ENCODE peak calls at places on chromosomes 1 and 21, in four cellular contexts. One of them, this sample, is unnamed.

GRCh38 chr21:42663860-42664535 is 10.6 kb downstream of the PDE9A start:
- DNase-seq in CD4-positive, CD25-positive, alpha-beta regulatory T cell: no peak
- DNase-seq in M059J: no peak
- DNase-seq in astrocyte of the cerebellum: no peak
- DNase-seq in this sample: no peak

GRCh38 chr1:172766462-172766861 is 107.6 kb downstream of the FASLG start:
- DNase-seq in CD4-positive, CD25-positive, alpha-beta regulatory T cell: no peak
- DNase-seq in M059J: no peak
- DNase-seq in astrocyte of the cerebellum: no peak
- DNase-seq in this sample: no peak

GRCh38 chr1:12201343-12202189 is 28.3 kb upstream of the VPS13D start:
- DNase-seq in CD4-positive, CD25-positive, alpha-beta regulatory T cell: peak; percentile 20
- DNase-seq in M059J: no peak
- DNase-seq in astrocyte of the cerebellum: no peak
- DNase-seq in this sample: no peak

GRCh38 chr1:155013632-155014031 is 11.0 kb downstream of the ZBTB7B start:
- DNase-seq in CD4-positive, CD25-positive, alpha-beta regulatory T cell: peak; percentile 74
- DNase-seq in M059J: no peak
- DNase-seq in astrocyte of the cerebellum: no peak
- DNase-seq in this sample: no peak

GRCh38 chr21:16572032-16572431 is 842.2 kb downstream of the USP25 start:
- DNase-seq in CD4-positive, CD25-positive, alpha-beta regulatory T cell: no peak
- DNase-seq in M059J: peak; percentile 66
- DNase-seq in astrocyte of the cerebellum: no peak
- DNase-seq in this sample: no peak

GRCh38 chr1:218481116-218481775 is 136.1 kb downstream of the TGFB2 start:
- DNase-seq in CD4-positive, CD25-positive, alpha-beta regulatory T cell: no peak
- DNase-seq in M059J: peak; percentile 79
- DNase-seq in astrocyte of the cerebellum: no peak
- DNase-seq in this sample: no peak

GRCh38 chr1:182709855-182710254 is 25.5 kb upstream of the RGS8 start:
- DNase-seq in CD4-positive, CD25-positive, alpha-beta regulatory T cell: no peak
- DNase-seq in M059J: no peak
- DNase-seq in astrocyte of the cerebellum: no peak
- DNase-seq in this sample: no peak

GRCh38 chr1:108877858-108878257 is 1.1 kb downstream of the GPSM2 start:
- DNase-seq in CD4-positive, CD25-positive, alpha-beta regulatory T cell: no peak
- DNase-seq in M059J: peak; percentile 45
- DNase-seq in astrocyte of the cerebellum: no peak
- DNase-seq in this sample: no peak

GRCh38 chr1:36523850-36524249 is 41.1 kb upstream of the CSF3R start:
- DNase-seq in CD4-positive, CD25-positive, alpha-beta regulatory T cell: peak; percentile 59
- DNase-seq in M059J: no peak
- DNase-seq in astrocyte of the cerebellum: no peak
- DNase-seq in this sample: no peak

GRCh38 chr1:58780586-58781452 is 3.0 kb downstream of the JUN start:
- DNase-seq in CD4-positive, CD25-positive, alpha-beta regulatory T cell: no peak
- DNase-seq in M059J: peak; percentile 62
- DNase-seq in astrocyte of the cerebellum: no peak
- DNase-seq in this sample: no peak

GRCh38 chr1:22428672-22429071 is 23.0 kb upstream of the ZBTB40 start:
- DNase-seq in CD4-positive, CD25-positive, alpha-beta regulatory T cell: peak; percentile 58
- DNase-seq in M059J: peak; percentile 26
- DNase-seq in astrocyte of the cerebellum: no peak
- DNase-seq in this sample: peak; percentile 5

GRCh38 chr1:8024329-8024728 is 1.8 kb downstream of the ERRFI1 start:
- DNase-seq in CD4-positive, CD25-positive, alpha-beta regulatory T cell: no peak
- DNase-seq in M059J: no peak
- DNase-seq in astrocyte of the cerebellum: no peak
- DNase-seq in this sample: no peak

GRCh38 chr1:171160611-171161354 is 24.3 kb upstream of the FMO2 start:
- DNase-seq in CD4-positive, CD25-positive, alpha-beta regulatory T cell: no peak
- DNase-seq in M059J: no peak
- DNase-seq in astrocyte of the cerebellum: no peak
- DNase-seq in this sample: no peak

GRCh38 chr1:154348429-154349076 is 23.2 kb downstream of the ATP8B2 start:
- DNase-seq in CD4-positive, CD25-positive, alpha-beta regulatory T cell: no peak
- DNase-seq in M059J: no peak
- DNase-seq in astrocyte of the cerebellum: no peak
- DNase-seq in this sample: no peak

GRCh38 chr1:82125866-82126265 is 325.1 kb downstream of the ADGRL2 start:
- DNase-seq in CD4-positive, CD25-positive, alpha-beta regulatory T cell: no peak
- DNase-seq in M059J: no peak
- DNase-seq in astrocyte of the cerebellum: no peak
- DNase-seq in this sample: no peak

GRCh38 chr1:5373281-5373680 is 618.9 kb downstream of the NPHP4 start:
- DNase-seq in CD4-positive, CD25-positive, alpha-beta regulatory T cell: no peak
- DNase-seq in M059J: no peak
- DNase-seq in astrocyte of the cerebellum: no peak
- DNase-seq in this sample: no peak

GRCh38 chr21:33441489-33442477 is 38.0 kb downstream of the TMEM50B start:
- DNase-seq in CD4-positive, CD25-positive, alpha-beta regulatory T cell: no peak
- DNase-seq in M059J: peak; percentile 62
- DNase-seq in astrocyte of the cerebellum: peak; percentile 28
- DNase-seq in this sample: no peak

GRCh38 chr1:163307479-163308171 is 14.1 kb upstream of the NUF2 start:
- DNase-seq in CD4-positive, CD25-positive, alpha-beta regulatory T cell: no peak
- DNase-seq in M059J: peak; percentile 83
- DNase-seq in astrocyte of the cerebellum: peak; percentile 74
- DNase-seq in this sample: no peak

GRCh38 chr1:227917081-227917950 is 30.4 kb downstream of the WNT9A start:
- DNase-seq in CD4-positive, CD25-positive, alpha-beta regulatory T cell: no peak
- DNase-seq in M059J: no peak
- DNase-seq in astrocyte of the cerebellum: no peak
- DNase-seq in this sample: peak; percentile 34

GRCh38 chr1:151346082-151346768 is 827 bp downstream of the RFX5 start:
- DNase-seq in CD4-positive, CD25-positive, alpha-beta regulatory T cell: peak; percentile 24
- DNase-seq in M059J: no peak
- DNase-seq in astrocyte of the cerebellum: no peak
- DNase-seq in this sample: no peak

GRCh38 chr21:46056450-46056903 is 41.4 kb upstream of the COL6A2 start:
- DNase-seq in CD4-positive, CD25-positive, alpha-beta regulatory T cell: no peak
- DNase-seq in M059J: peak; percentile 87
- DNase-seq in astrocyte of the cerebellum: peak; percentile 81
- DNase-seq in this sample: no peak

GRCh38 chr1:179587336-179587735 is 4.3 kb upstream of the TDRD5 start:
- DNase-seq in CD4-positive, CD25-positive, alpha-beta regulatory T cell: no peak
- DNase-seq in M059J: no peak
- DNase-seq in astrocyte of the cerebellum: no peak
- DNase-seq in this sample: no peak

GRCh38 chr21:37208741-37209225 is 58.4 kb downstream of the VPS26C start:
- DNase-seq in CD4-positive, CD25-positive, alpha-beta regulatory T cell: no peak
- DNase-seq in M059J: no peak
- DNase-seq in astrocyte of the cerebellum: no peak
- DNase-seq in this sample: no peak

GRCh38 chr1:35598895-35599294 is 25.8 kb downstream of the TFAP2E start:
- DNase-seq in CD4-positive, CD25-positive, alpha-beta regulatory T cell: no peak
- DNase-seq in M059J: no peak
- DNase-seq in astrocyte of the cerebellum: no peak
- DNase-seq in this sample: no peak

GRCh38 chr1:221161571-221162041 is 282.4 kb downstream of the HLX start:
- DNase-seq in CD4-positive, CD25-positive, alpha-beta regulatory T cell: no peak
- DNase-seq in M059J: peak; percentile 54
- DNase-seq in astrocyte of the cerebellum: no peak
- DNase-seq in this sample: no peak

GRCh38 chr21:35113064-35113463 is 64.0 kb upstream of the RUNX1 start:
- DNase-seq in CD4-positive, CD25-positive, alpha-beta regulatory T cell: no peak
- DNase-seq in M059J: peak; percentile 83
- DNase-seq in astrocyte of the cerebellum: no peak
- DNase-seq in this sample: no peak

GRCh38 chr1:34701326-34702129 is 53.3 kb upstream of the GJB5 start:
- DNase-seq in CD4-positive, CD25-positive, alpha-beta regulatory T cell: no peak
- DNase-seq in M059J: no peak
- DNase-seq in astrocyte of the cerebellum: no peak
- DNase-seq in this sample: no peak

GRCh38 chr1:84476225-84476624 is 2.8 kb upstream of the RPF1 start:
- DNase-seq in CD4-positive, CD25-positive, alpha-beta regulatory T cell: no peak
- DNase-seq in M059J: no peak
- DNase-seq in astrocyte of the cerebellum: no peak
- DNase-seq in this sample: no peak

GRCh38 chr1:68321084-68321685 is 88.9 kb upstream of the WLS start:
- DNase-seq in CD4-positive, CD25-positive, alpha-beta regulatory T cell: no peak
- DNase-seq in M059J: peak; percentile 35
- DNase-seq in astrocyte of the cerebellum: peak; percentile 33
- DNase-seq in this sample: peak; percentile 45

GRCh38 chr1:155176544-155177071 is 3.0 kb downstream of the TRIM46 start:
- DNase-seq in CD4-positive, CD25-positive, alpha-beta regulatory T cell: peak; percentile 86
- DNase-seq in M059J: peak; percentile 68
- DNase-seq in astrocyte of the cerebellum: peak; percentile 34
- DNase-seq in this sample: no peak

GRCh38 chr1:171898956-171899355 is 57.7 kb downstream of the DNM3 start:
- DNase-seq in CD4-positive, CD25-positive, alpha-beta regulatory T cell: no peak
- DNase-seq in M059J: no peak
- DNase-seq in astrocyte of the cerebellum: no peak
- DNase-seq in this sample: no peak

GRCh38 chr1:46530791-46531409 is 20.5 kb downstream of the KNCN start:
- DNase-seq in CD4-positive, CD25-positive, alpha-beta regulatory T cell: no peak
- DNase-seq in M059J: no peak
- DNase-seq in astrocyte of the cerebellum: no peak
- DNase-seq in this sample: no peak